ENCODE peak calls at places on chromosomes 6 and 20, in nine cellular contexts. One of them, this sample, is unnamed.

GRCh38 chr20:4193053-4193452 is 177.7 kb upstream of the RNF24 start:
- DNase-seq in heart left ventricle: no peak
- DNase-seq in pancreas: no peak
- DNase-seq in GM12865: no peak
- DNase-seq in stomach: no peak
- DNase-seq in CD8-positive, alpha-beta T cell: no peak
- DNase-seq in HFFc6: no peak
- DNase-seq in endothelial cell: no peak
- DNase-seq in choroid plexus epithelial cell: no peak
- DNase-seq in this sample: no peak

GRCh38 chr20:63734111-63734945 is 2.1 kb upstream of the LIME1 start:
- DNase-seq in heart left ventricle: no peak
- DNase-seq in pancreas: peak; percentile 64
- DNase-seq in GM12865: no peak
- DNase-seq in stomach: no peak
- DNase-seq in CD8-positive, alpha-beta T cell: no peak
- DNase-seq in HFFc6: no peak
- DNase-seq in endothelial cell: no peak
- DNase-seq in choroid plexus epithelial cell: no peak
- DNase-seq in this sample: no peak

GRCh38 chr20:9626357-9626756 is 112.0 kb downstream of the LAMP5 start:
- DNase-seq in heart left ventricle: no peak
- DNase-seq in pancreas: no peak
- DNase-seq in GM12865: peak; percentile 14
- DNase-seq in stomach: no peak
- DNase-seq in CD8-positive, alpha-beta T cell: no peak
- DNase-seq in HFFc6: no peak
- DNase-seq in endothelial cell: no peak
- DNase-seq in choroid plexus epithelial cell: no peak
- DNase-seq in this sample: no peak

GRCh38 chr6:104606361-104606760 is 253.4 kb downstream of the HACE1 start:
- DNase-seq in heart left ventricle: no peak
- DNase-seq in pancreas: no peak
- DNase-seq in GM12865: no peak
- DNase-seq in stomach: no peak
- DNase-seq in CD8-positive, alpha-beta T cell: no peak
- DNase-seq in HFFc6: no peak
- DNase-seq in endothelial cell: peak; percentile 6
- DNase-seq in choroid plexus epithelial cell: no peak
- DNase-seq in this sample: no peak

GRCh38 chr6:29005183-29005885 is at the start of gene ZNF311:
- DNase-seq in heart left ventricle: peak; percentile 59
- DNase-seq in pancreas: peak; percentile 75
- DNase-seq in GM12865: no peak
- DNase-seq in stomach: peak; percentile 47
- DNase-seq in CD8-positive, alpha-beta T cell: no peak
- DNase-seq in HFFc6: no peak
- DNase-seq in endothelial cell: peak; percentile 15
- DNase-seq in choroid plexus epithelial cell: peak; percentile 80
- DNase-seq in this sample: no peak

GRCh38 chr20:31674895-31675827 is 37.4 kb downstream of the COX4I2 start:
- DNase-seq in heart left ventricle: peak; percentile 75
- DNase-seq in pancreas: no peak
- DNase-seq in GM12865: peak; percentile 84
- DNase-seq in stomach: peak; percentile 71
- DNase-seq in CD8-positive, alpha-beta T cell: peak; percentile 6
- DNase-seq in HFFc6: peak; percentile 65
- DNase-seq in endothelial cell: peak; percentile 55
- DNase-seq in choroid plexus epithelial cell: peak; percentile 90
- DNase-seq in this sample: peak; percentile 40

GRCh38 chr6:89411019-89411268 is 1.1 kb downstream of the RRAGD start:
- DNase-seq in heart left ventricle: no peak
- DNase-seq in pancreas: peak; percentile 77
- DNase-seq in GM12865: peak; percentile 30
- DNase-seq in stomach: peak; percentile 27
- DNase-seq in CD8-positive, alpha-beta T cell: no peak
- DNase-seq in HFFc6: no peak
- DNase-seq in endothelial cell: peak; percentile 52
- DNase-seq in choroid plexus epithelial cell: no peak
- DNase-seq in this sample: peak; percentile 33

GRCh38 chr6:3229566-3230274 is 2.3 kb upstream of the TUBB2B start:
- DNase-seq in heart left ventricle: no peak
- DNase-seq in pancreas: no peak
- DNase-seq in GM12865: peak; percentile 39
- DNase-seq in stomach: no peak
- DNase-seq in CD8-positive, alpha-beta T cell: no peak
- DNase-seq in HFFc6: no peak
- DNase-seq in endothelial cell: peak; percentile 33
- DNase-seq in choroid plexus epithelial cell: no peak
- DNase-seq in this sample: peak; percentile 45

GRCh38 chr6:91611190-91611589 is 1024.3 kb upstream of the MAP3K7 start:
- DNase-seq in heart left ventricle: no peak
- DNase-seq in pancreas: no peak
- DNase-seq in GM12865: no peak
- DNase-seq in stomach: no peak
- DNase-seq in CD8-positive, alpha-beta T cell: no peak
- DNase-seq in HFFc6: no peak
- DNase-seq in endothelial cell: no peak
- DNase-seq in choroid plexus epithelial cell: no peak
- DNase-seq in this sample: no peak

GRCh38 chr6:158387578-158387977 is 75.3 kb downstream of the TULP4 start:
- DNase-seq in heart left ventricle: no peak
- DNase-seq in pancreas: no peak
- DNase-seq in GM12865: no peak
- DNase-seq in stomach: no peak
- DNase-seq in CD8-positive, alpha-beta T cell: no peak
- DNase-seq in HFFc6: no peak
- DNase-seq in endothelial cell: no peak
- DNase-seq in choroid plexus epithelial cell: no peak
- DNase-seq in this sample: no peak

GRCh38 chr6:170124836-170125235 is 166.0 kb downstream of the DLL1 start:
- DNase-seq in heart left ventricle: peak; percentile 6
- DNase-seq in pancreas: peak; percentile 24
- DNase-seq in GM12865: no peak
- DNase-seq in stomach: peak; percentile 71
- DNase-seq in CD8-positive, alpha-beta T cell: no peak
- DNase-seq in HFFc6: no peak
- DNase-seq in endothelial cell: no peak
- DNase-seq in choroid plexus epithelial cell: no peak
- DNase-seq in this sample: no peak

GRCh38 chr6:16130437-16130891 is 1.6 kb downstream of the MYLIP start:
- DNase-seq in heart left ventricle: no peak
- DNase-seq in pancreas: no peak
- DNase-seq in GM12865: no peak
- DNase-seq in stomach: no peak
- DNase-seq in CD8-positive, alpha-beta T cell: no peak
- DNase-seq in HFFc6: no peak
- DNase-seq in endothelial cell: no peak
- DNase-seq in choroid plexus epithelial cell: peak; percentile 15
- DNase-seq in this sample: no peak

GRCh38 chr20:4972506-4973251 is 28.6 kb downstream of the SLC23A2 start:
- DNase-seq in heart left ventricle: no peak
- DNase-seq in pancreas: no peak
- DNase-seq in GM12865: peak; percentile 54
- DNase-seq in stomach: no peak
- DNase-seq in CD8-positive, alpha-beta T cell: no peak
- DNase-seq in HFFc6: no peak
- DNase-seq in endothelial cell: no peak
- DNase-seq in choroid plexus epithelial cell: no peak
- DNase-seq in this sample: no peak

GRCh38 chr6:79586548-79586947 is 44.6 kb upstream of the SH3BGRL2 start:
- DNase-seq in heart left ventricle: no peak
- DNase-seq in pancreas: no peak
- DNase-seq in GM12865: no peak
- DNase-seq in stomach: no peak
- DNase-seq in CD8-positive, alpha-beta T cell: no peak
- DNase-seq in HFFc6: peak; percentile 36
- DNase-seq in endothelial cell: peak; percentile 7
- DNase-seq in choroid plexus epithelial cell: peak; percentile 71
- DNase-seq in this sample: no peak

GRCh38 chr6:79589701-79590100 is 41.4 kb upstream of the SH3BGRL2 start:
- DNase-seq in heart left ventricle: no peak
- DNase-seq in pancreas: no peak
- DNase-seq in GM12865: no peak
- DNase-seq in stomach: no peak
- DNase-seq in CD8-positive, alpha-beta T cell: no peak
- DNase-seq in HFFc6: no peak
- DNase-seq in endothelial cell: no peak
- DNase-seq in choroid plexus epithelial cell: no peak
- DNase-seq in this sample: no peak

DNA sequence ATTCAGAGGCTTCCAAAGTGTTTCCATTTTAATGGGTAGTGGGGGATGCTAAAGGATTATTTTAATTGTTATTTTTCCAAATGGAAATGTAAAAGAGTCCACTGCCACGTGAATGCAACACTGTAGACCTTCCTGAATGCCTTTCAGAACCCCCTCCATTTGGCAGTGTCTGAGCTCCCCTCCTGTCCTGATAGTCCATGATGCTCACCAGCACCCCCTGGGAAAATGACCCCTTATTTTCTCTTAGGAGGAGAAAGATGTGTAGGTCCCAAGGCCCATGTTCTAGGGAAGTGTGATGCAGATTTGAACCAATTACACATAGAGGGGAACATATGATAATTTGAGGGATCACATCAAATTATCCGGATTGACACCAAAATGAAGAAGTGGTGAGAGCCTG is 46.8 kb upstream of the SH3BGRL2 start:
- DNase-seq in heart left ventricle: no peak
- DNase-seq in pancreas: no peak
- DNase-seq in GM12865: no peak
- DNase-seq in stomach: no peak
- DNase-seq in CD8-positive, alpha-beta T cell: no peak
- DNase-seq in HFFc6: no peak
- DNase-seq in endothelial cell: no peak
- DNase-seq in choroid plexus epithelial cell: no peak
- DNase-seq in this sample: no peak
- TF ChIP-seq CTCF in heart left ventricle: no peak
- TF ChIP-seq CTCF in pancreas: no peak
- TF ChIP-seq CTCF in GM12865: no peak
- TF ChIP-seq CTCF in stomach: no peak
- TF ChIP-seq CTCF in CD8-positive, alpha-beta T cell: no peak
- TF ChIP-seq CTCF in HFFc6: no peak
- TF ChIP-seq CTCF in endothelial cell: no peak
- TF ChIP-seq CTCF in choroid plexus epithelial cell: no peak
- TF ChIP-seq CTCF in this sample: no peak

GRCh38 chr6:148021715-148022114 is 320.9 kb upstream of the SASH1 start:
- DNase-seq in heart left ventricle: no peak
- DNase-seq in pancreas: no peak
- DNase-seq in GM12865: no peak
- DNase-seq in stomach: no peak
- DNase-seq in CD8-positive, alpha-beta T cell: no peak
- DNase-seq in HFFc6: no peak
- DNase-seq in endothelial cell: peak; percentile 62
- DNase-seq in choroid plexus epithelial cell: no peak
- DNase-seq in this sample: no peak
- TF ChIP-seq CTCF in heart left ventricle: no peak
- TF ChIP-seq CTCF in pancreas: no peak
- TF ChIP-seq CTCF in GM12865: no peak
- TF ChIP-seq CTCF in stomach: no peak
- TF ChIP-seq CTCF in CD8-positive, alpha-beta T cell: no peak
- TF ChIP-seq CTCF in HFFc6: no peak
- TF ChIP-seq CTCF in endothelial cell: no peak
- TF ChIP-seq CTCF in choroid plexus epithelial cell: no peak
- TF ChIP-seq CTCF in this sample: no peak

GRCh38 chr20:50112512-50113419 is at the start of gene UBE2V1:
- DNase-seq in heart left ventricle: peak; percentile 93
- DNase-seq in pancreas: peak; percentile 97
- DNase-seq in GM12865: peak; percentile 94
- DNase-seq in stomach: peak; percentile 94
- DNase-seq in CD8-positive, alpha-beta T cell: peak; percentile 75
- DNase-seq in HFFc6: peak; percentile 63
- DNase-seq in endothelial cell: peak; percentile 87
- DNase-seq in choroid plexus epithelial cell: peak; percentile 91
- DNase-seq in this sample: peak; percentile 91
- TF ChIP-seq CTCF in heart left ventricle: peak; percentile 43
- TF ChIP-seq CTCF in pancreas: no peak
- TF ChIP-seq CTCF in GM12865: peak; percentile 43
- TF ChIP-seq CTCF in stomach: peak; percentile 17
- TF ChIP-seq CTCF in CD8-positive, alpha-beta T cell: peak; percentile 33
- TF ChIP-seq CTCF in HFFc6: peak; percentile 72
- TF ChIP-seq CTCF in endothelial cell: no peak
- TF ChIP-seq CTCF in choroid plexus epithelial cell: peak; percentile 58
- TF ChIP-seq CTCF in this sample: peak; percentile 49

DNA sequence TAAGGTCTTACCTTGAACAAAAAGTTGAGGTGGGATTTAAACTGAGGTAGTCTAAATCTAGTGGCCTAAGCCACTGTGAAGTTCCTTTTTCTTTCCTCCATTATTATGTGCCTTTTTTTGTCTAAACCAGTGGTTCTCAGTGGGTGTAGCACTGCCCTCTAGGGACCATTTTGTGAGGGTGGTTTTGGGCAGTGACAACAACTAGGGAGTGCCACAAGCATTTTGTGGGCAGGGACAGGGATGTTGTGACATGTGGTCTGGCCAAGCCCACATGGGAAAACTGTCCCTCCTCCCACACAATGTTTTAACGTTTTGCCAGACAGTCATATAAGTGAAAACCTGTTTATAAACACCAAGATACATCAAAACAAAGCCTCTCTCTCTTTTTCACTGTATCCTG is 899.4 kb upstream of the FLRT3 start:
- DNase-seq in heart left ventricle: no peak
- DNase-seq in pancreas: no peak
- DNase-seq in GM12865: peak; percentile 57
- DNase-seq in stomach: peak; percentile 28
- DNase-seq in CD8-positive, alpha-beta T cell: no peak
- DNase-seq in HFFc6: no peak
- DNase-seq in endothelial cell: peak; percentile 50
- DNase-seq in choroid plexus epithelial cell: peak; percentile 67
- DNase-seq in this sample: peak; percentile 22
- TF ChIP-seq CTCF in heart left ventricle: no peak
- TF ChIP-seq CTCF in pancreas: peak; percentile 14
- TF ChIP-seq CTCF in GM12865: peak; percentile 43
- TF ChIP-seq CTCF in stomach: peak; percentile 29
- TF ChIP-seq CTCF in CD8-positive, alpha-beta T cell: no peak
- TF ChIP-seq CTCF in HFFc6: peak; percentile 20
- TF ChIP-seq CTCF in endothelial cell: peak; percentile 60
- TF ChIP-seq CTCF in choroid plexus epithelial cell: peak; percentile 80
- TF ChIP-seq CTCF in this sample: peak; percentile 73

DNA sequence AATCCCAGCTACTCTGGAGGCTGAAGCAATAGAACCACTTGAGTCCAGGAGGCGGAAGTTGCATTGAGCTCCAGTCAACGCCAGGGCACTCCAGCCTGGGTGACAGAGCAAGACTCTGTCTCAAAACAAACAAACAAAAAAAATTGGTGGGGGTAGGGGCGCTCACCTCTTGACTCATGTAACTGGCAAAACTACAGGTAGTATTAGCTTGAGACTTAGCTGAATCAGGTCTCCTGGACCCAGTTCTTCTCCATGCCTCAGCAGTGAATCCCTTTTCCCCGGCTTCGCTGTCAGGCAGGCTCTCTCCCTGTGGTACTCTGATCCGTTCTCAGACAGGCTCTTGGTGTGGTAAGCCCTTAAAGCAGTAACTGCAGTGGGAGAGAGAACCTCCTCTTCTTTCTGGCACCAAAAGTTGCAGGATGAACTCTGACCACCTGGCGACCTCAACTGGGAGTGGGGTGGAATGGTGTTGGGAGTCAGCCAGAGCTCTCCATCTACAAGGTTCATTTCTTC is 12.9 kb downstream of the SLC9A8 start:
- DNase-seq in heart left ventricle: no peak
- DNase-seq in pancreas: no peak
- DNase-seq in GM12865: no peak
- DNase-seq in stomach: no peak
- DNase-seq in CD8-positive, alpha-beta T cell: no peak
- DNase-seq in HFFc6: no peak
- DNase-seq in endothelial cell: no peak
- DNase-seq in choroid plexus epithelial cell: no peak
- DNase-seq in this sample: no peak
- TF ChIP-seq CTCF in heart left ventricle: no peak
- TF ChIP-seq CTCF in pancreas: no peak
- TF ChIP-seq CTCF in GM12865: no peak
- TF ChIP-seq CTCF in stomach: no peak
- TF ChIP-seq CTCF in CD8-positive, alpha-beta T cell: no peak
- TF ChIP-seq CTCF in HFFc6: no peak
- TF ChIP-seq CTCF in endothelial cell: no peak
- TF ChIP-seq CTCF in choroid plexus epithelial cell: no peak
- TF ChIP-seq CTCF in this sample: no peak

This sample was measured in GM13977.